ENCODE peak calls at places on chromosomes 3 and 15, in eight cellular contexts. One of them, this sample, is unnamed.

GRCh38 chr3:136042608-136043221 is 77.2 kb downstream of the PPP2R3A start:
- DNase-seq in psoas muscle: no peak
- DNase-seq in CD4-positive, alpha-beta T cell: no peak
- DNase-seq in tibial nerve: no peak
- DNase-seq in BE2C: no peak
- DNase-seq in hepatocyte: peak; percentile 68
- DNase-seq in GM10248: peak; percentile 38
- DNase-seq in cardiac fibroblast: peak; percentile 74
- DNase-seq in this sample: no peak

GRCh38 chr15:73047882-73048281 is 4.4 kb upstream of the NEO1 start:
- DNase-seq in psoas muscle: no peak
- DNase-seq in CD4-positive, alpha-beta T cell: no peak
- DNase-seq in tibial nerve: no peak
- DNase-seq in BE2C: no peak
- DNase-seq in hepatocyte: no peak
- DNase-seq in GM10248: no peak
- DNase-seq in cardiac fibroblast: no peak
- DNase-seq in this sample: no peak

GRCh38 chr3:15341030-15341726 is 8.8 kb upstream of the SH3BP5 start:
- DNase-seq in psoas muscle: no peak
- DNase-seq in CD4-positive, alpha-beta T cell: no peak
- DNase-seq in tibial nerve: no peak
- DNase-seq in BE2C: no peak
- DNase-seq in hepatocyte: no peak
- DNase-seq in GM10248: no peak
- DNase-seq in cardiac fibroblast: no peak
- DNase-seq in this sample: no peak

GRCh38 chr15:25775317-25775912 is 87.7 kb downstream of the ATP10A start:
- DNase-seq in psoas muscle: peak; percentile 81
- DNase-seq in CD4-positive, alpha-beta T cell: no peak
- DNase-seq in tibial nerve: no peak
- DNase-seq in BE2C: no peak
- DNase-seq in hepatocyte: peak; percentile 34
- DNase-seq in GM10248: no peak
- DNase-seq in cardiac fibroblast: peak; percentile 58
- DNase-seq in this sample: peak; percentile 14

GRCh38 chr15:79007066-79007465 is 62.2 kb upstream of the CTSH start:
- DNase-seq in psoas muscle: peak; percentile 53
- DNase-seq in CD4-positive, alpha-beta T cell: no peak
- DNase-seq in tibial nerve: no peak
- DNase-seq in BE2C: peak; percentile 60
- DNase-seq in hepatocyte: peak; percentile 73
- DNase-seq in GM10248: no peak
- DNase-seq in cardiac fibroblast: peak; percentile 66
- DNase-seq in this sample: no peak

GRCh38 chr15:95296626-95297025 is 1033.9 kb upstream of the NR2F2 start:
- DNase-seq in psoas muscle: no peak
- DNase-seq in CD4-positive, alpha-beta T cell: no peak
- DNase-seq in tibial nerve: no peak
- DNase-seq in BE2C: no peak
- DNase-seq in hepatocyte: no peak
- DNase-seq in GM10248: no peak
- DNase-seq in cardiac fibroblast: no peak
- DNase-seq in this sample: no peak

GRCh38 chr3:143975549-143976152 is 4.0 kb downstream of the DIPK2A start:
- DNase-seq in psoas muscle: no peak
- DNase-seq in CD4-positive, alpha-beta T cell: no peak
- DNase-seq in tibial nerve: no peak
- DNase-seq in BE2C: no peak
- DNase-seq in hepatocyte: peak; percentile 65
- DNase-seq in GM10248: no peak
- DNase-seq in cardiac fibroblast: peak; percentile 84
- DNase-seq in this sample: no peak

GRCh38 chr3:9340450-9341009 is 22.3 kb upstream of the THUMPD3 start:
- DNase-seq in psoas muscle: no peak
- DNase-seq in CD4-positive, alpha-beta T cell: no peak
- DNase-seq in tibial nerve: no peak
- DNase-seq in BE2C: no peak
- DNase-seq in hepatocyte: peak; percentile 53
- DNase-seq in GM10248: no peak
- DNase-seq in cardiac fibroblast: peak; percentile 41
- DNase-seq in this sample: no peak

GRCh38 chr3:70890085-70890484 is 577.6 kb upstream of the MDFIC2 start:
- DNase-seq in psoas muscle: no peak
- DNase-seq in CD4-positive, alpha-beta T cell: no peak
- DNase-seq in tibial nerve: no peak
- DNase-seq in BE2C: no peak
- DNase-seq in hepatocyte: no peak
- DNase-seq in GM10248: no peak
- DNase-seq in cardiac fibroblast: no peak
- DNase-seq in this sample: no peak

DNA sequence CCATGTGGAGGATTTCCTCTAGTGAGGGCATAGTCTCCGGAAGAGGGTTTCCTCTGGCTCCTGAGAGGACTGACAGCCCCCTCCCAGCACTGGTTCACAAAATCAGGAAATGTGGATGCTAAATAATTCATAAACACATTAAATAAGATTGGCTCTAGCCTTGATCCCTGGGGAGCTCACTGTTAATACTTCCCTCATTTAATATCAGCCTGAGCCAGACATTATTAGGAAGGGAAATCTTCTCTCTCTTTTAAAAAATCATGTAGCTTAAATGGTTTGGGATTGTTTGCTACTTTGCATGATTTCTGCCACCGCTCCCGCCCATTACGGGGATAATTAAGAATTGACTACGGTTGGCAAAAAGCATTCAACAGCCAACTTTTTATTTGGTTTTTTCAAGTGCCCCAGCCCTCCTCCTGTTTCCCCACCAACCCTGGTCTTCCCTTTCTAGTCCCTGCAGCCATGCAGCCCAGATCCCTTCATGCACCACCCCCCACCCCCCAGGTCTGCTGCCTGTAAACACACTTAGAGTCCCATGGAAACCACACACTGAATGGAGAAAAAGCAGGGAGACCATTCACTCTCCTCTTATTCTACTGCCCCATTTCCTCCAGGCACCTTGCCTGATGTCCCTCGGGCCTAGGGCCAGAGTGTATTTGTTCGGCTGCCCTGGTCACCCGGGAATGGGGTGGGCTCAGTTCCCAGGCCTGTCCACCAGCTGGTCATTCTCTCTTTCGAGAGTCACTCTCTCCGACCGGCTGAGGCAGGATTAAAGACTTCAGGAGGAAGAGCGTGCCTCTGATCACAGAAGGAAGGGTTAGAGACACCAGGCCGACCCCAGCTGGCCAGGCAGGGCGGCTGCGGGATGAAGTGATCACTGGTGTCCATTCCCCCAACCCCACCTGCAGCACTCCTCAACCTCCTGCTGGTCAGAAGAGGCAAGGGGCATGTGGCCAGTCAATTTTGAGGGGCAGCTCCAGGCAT is 45.1 kb downstream of the SEMA5B start:
- DNase-seq in psoas muscle: no peak
- DNase-seq in CD4-positive, alpha-beta T cell: no peak
- DNase-seq in tibial nerve: no peak
- DNase-seq in BE2C: no peak
- DNase-seq in hepatocyte: no peak
- DNase-seq in GM10248: no peak
- DNase-seq in cardiac fibroblast: no peak
- DNase-seq in this sample: no peak
- TF ChIP-seq CTCF in psoas muscle: no peak
- TF ChIP-seq CTCF in CD4-positive, alpha-beta T cell: no peak
- TF ChIP-seq CTCF in tibial nerve: no peak
- TF ChIP-seq CTCF in BE2C: peak; percentile 42
- TF ChIP-seq CTCF in hepatocyte: no peak
- TF ChIP-seq CTCF in GM10248: no peak
- TF ChIP-seq CTCF in cardiac fibroblast: no peak
- TF ChIP-seq CTCF in this sample: no peak

GRCh38 chr15:38991701-38992100 is 427.1 kb upstream of the RASGRP1 start:
- DNase-seq in psoas muscle: no peak
- DNase-seq in CD4-positive, alpha-beta T cell: no peak
- DNase-seq in tibial nerve: no peak
- DNase-seq in BE2C: no peak
- DNase-seq in hepatocyte: no peak
- DNase-seq in GM10248: no peak
- DNase-seq in cardiac fibroblast: peak; percentile 74
- DNase-seq in this sample: no peak

GRCh38 chr15:38994310-38994709 is 429.7 kb upstream of the RASGRP1 start:
- DNase-seq in psoas muscle: no peak
- DNase-seq in CD4-positive, alpha-beta T cell: no peak
- DNase-seq in tibial nerve: no peak
- DNase-seq in BE2C: no peak
- DNase-seq in hepatocyte: no peak
- DNase-seq in GM10248: no peak
- DNase-seq in cardiac fibroblast: peak; percentile 66
- DNase-seq in this sample: no peak

GRCh38 chr15:38992541-38993334 is 428.1 kb upstream of the RASGRP1 start:
- DNase-seq in psoas muscle: no peak
- DNase-seq in CD4-positive, alpha-beta T cell: no peak
- DNase-seq in tibial nerve: no peak
- DNase-seq in BE2C: no peak
- DNase-seq in hepatocyte: no peak
- DNase-seq in GM10248: no peak
- DNase-seq in cardiac fibroblast: peak; percentile 82
- DNase-seq in this sample: no peak

GRCh38 chr15:38996111-38996541 is 431.5 kb upstream of the RASGRP1 start:
- DNase-seq in psoas muscle: no peak
- DNase-seq in CD4-positive, alpha-beta T cell: no peak
- DNase-seq in tibial nerve: no peak
- DNase-seq in BE2C: no peak
- DNase-seq in hepatocyte: no peak
- DNase-seq in GM10248: no peak
- DNase-seq in cardiac fibroblast: peak; percentile 95
- DNase-seq in this sample: no peak

GRCh38 chr15:38991126-38991525 is 426.5 kb upstream of the RASGRP1 start:
- DNase-seq in psoas muscle: no peak
- DNase-seq in CD4-positive, alpha-beta T cell: no peak
- DNase-seq in tibial nerve: no peak
- DNase-seq in BE2C: no peak
- DNase-seq in hepatocyte: peak; percentile 38
- DNase-seq in GM10248: no peak
- DNase-seq in cardiac fibroblast: peak; percentile 87
- DNase-seq in this sample: no peak
- TF ChIP-seq CTCF in psoas muscle: peak; percentile 20
- TF ChIP-seq CTCF in CD4-positive, alpha-beta T cell: no peak
- TF ChIP-seq CTCF in tibial nerve: peak; percentile 6
- TF ChIP-seq CTCF in BE2C: peak; percentile 56
- TF ChIP-seq CTCF in hepatocyte: peak; percentile 51
- TF ChIP-seq CTCF in GM10248: no peak
- TF ChIP-seq CTCF in cardiac fibroblast: peak; percentile 54
- TF ChIP-seq CTCF in this sample: peak; percentile 22

GRCh38 chr15:62306851-62307504 is 141.9 kb upstream of the C2CD4B start:
- DNase-seq in psoas muscle: no peak
- DNase-seq in CD4-positive, alpha-beta T cell: no peak
- DNase-seq in tibial nerve: no peak
- DNase-seq in BE2C: peak; percentile 69
- DNase-seq in hepatocyte: peak; percentile 87
- DNase-seq in GM10248: peak; percentile 56
- DNase-seq in cardiac fibroblast: peak; percentile 88
- DNase-seq in this sample: peak; percentile 27
- TF ChIP-seq CTCF in psoas muscle: peak; percentile 69
- TF ChIP-seq CTCF in CD4-positive, alpha-beta T cell: peak; percentile 48
- TF ChIP-seq CTCF in tibial nerve: peak; percentile 60
- TF ChIP-seq CTCF in BE2C: peak; percentile 83
- TF ChIP-seq CTCF in hepatocyte: peak; percentile 76
- TF ChIP-seq CTCF in GM10248: peak; percentile 40
- TF ChIP-seq CTCF in cardiac fibroblast: peak; percentile 65
- TF ChIP-seq CTCF in this sample: peak; percentile 69

DNA sequence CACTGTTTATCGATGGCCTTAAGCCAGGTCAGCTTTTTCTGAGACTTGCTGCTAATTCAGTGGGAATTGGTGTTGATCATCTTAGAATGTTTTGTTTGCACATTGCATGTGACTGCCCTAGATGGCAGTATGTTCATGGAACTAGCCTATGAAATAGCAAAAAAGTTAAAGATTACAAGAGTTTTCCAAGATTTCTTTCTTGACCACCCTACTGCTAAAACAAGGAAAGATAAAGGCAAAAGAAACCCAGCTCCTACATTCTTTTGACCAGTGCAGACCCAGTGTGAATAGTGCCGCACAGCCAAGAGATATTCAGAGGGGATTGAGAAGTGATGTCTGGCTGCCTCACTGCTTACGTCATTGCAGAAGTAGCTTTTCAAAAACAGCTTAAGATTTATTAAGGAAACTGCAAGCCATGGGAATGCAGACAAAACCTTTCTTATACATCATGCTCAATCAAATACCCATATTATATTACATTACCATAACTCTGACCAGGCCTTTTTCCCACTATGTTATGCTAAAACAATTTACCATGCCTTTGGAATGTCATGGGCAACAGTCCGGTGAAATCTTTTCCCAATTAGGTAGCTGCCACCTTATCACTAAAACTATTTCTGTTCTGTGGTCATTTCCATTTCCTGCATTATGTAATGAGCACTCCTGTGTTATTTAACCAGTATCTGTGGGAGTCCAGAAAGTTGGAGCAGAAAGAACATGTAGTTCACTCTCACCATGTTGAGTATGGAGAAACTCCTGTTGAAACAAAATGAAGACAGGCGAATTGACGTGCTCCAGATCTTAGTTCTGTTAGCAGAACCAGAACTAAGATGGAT is 6.0 kb downstream of the PHLDB2 start:
- DNase-seq in psoas muscle: no peak
- DNase-seq in CD4-positive, alpha-beta T cell: no peak
- DNase-seq in tibial nerve: no peak
- DNase-seq in BE2C: no peak
- DNase-seq in hepatocyte: peak; percentile 40
- DNase-seq in GM10248: no peak
- DNase-seq in cardiac fibroblast: peak; percentile 91
- DNase-seq in this sample: no peak
- TF ChIP-seq CTCF in psoas muscle: peak; percentile 6
- TF ChIP-seq CTCF in CD4-positive, alpha-beta T cell: no peak
- TF ChIP-seq CTCF in tibial nerve: no peak
- TF ChIP-seq CTCF in BE2C: no peak
- TF ChIP-seq CTCF in hepatocyte: peak; percentile 56
- TF ChIP-seq CTCF in GM10248: no peak
- TF ChIP-seq CTCF in cardiac fibroblast: peak; percentile 31
- TF ChIP-seq CTCF in this sample: peak; percentile 29